ENCODE peak calls at places on chromosomes 3 and 15, in seven cellular contexts. A is type B pancreatic cell, E is retinal pigment epithelial cell, S is SK-N-SH, Q is heart left ventricle, J is psoas muscle, N is AG04449. C is an unnamed sample.

GRCh38 chr3:128482857-128483656 is 9.9 kb downstream of the GATA2 start:
- DNase-seq in A (no peak), E (no peak), S (peak; percentile 63), Q (peak; percentile 43), J (peak; percentile 60), N (peak; percentile 36), C (no peak)

GRCh38 chr3:46238386-46238785 is 3.9 kb upstream of the CCR3 start:
- DNase-seq in A (no peak), E (no peak), S (no peak), Q (no peak), J (no peak), N (no peak), C (no peak)

GRCh38 chr15:59138243-59138642 is 33.3 kb downstream of the CCNB2 start:
- DNase-seq in A (no peak), E (no peak), S (peak; percentile 72), Q (no peak), J (peak; percentile 58), N (no peak), C (peak; percentile 84)

GRCh38 chr3:113231827-113232253 is 20.5 kb downstream of the BOC start:
- DNase-seq in A (no peak), E (peak; percentile 73), S (no peak), Q (no peak), J (no peak), N (peak; percentile 47), C (peak; percentile 43)

GRCh38 chr3:195103623-195104022 is 167.3 kb downstream of the XXYLT1 start:
- DNase-seq in A (no peak), E (no peak), S (no peak), Q (no peak), J (no peak), N (no peak), C (no peak)

GRCh38 chr3:160473978-160474377 is 24.4 kb upstream of the TRIM59 start:
- DNase-seq in A (no peak), E (no peak), S (peak; percentile 71), Q (no peak), J (no peak), N (peak; percentile 95), C (no peak)

GRCh38 chr3:38916706-38917105 is 100.7 kb upstream of the SCN10A start:
- DNase-seq in A (no peak), E (no peak), S (no peak), Q (no peak), J (no peak), N (peak; percentile 37), C (no peak)

GRCh38 chr3:106247902-106248684 is 379.3 kb upstream of the CBLB start:
- DNase-seq in A (no peak), E (no peak), S (no peak), Q (no peak), J (no peak), N (no peak), C (no peak)

GRCh38 chr15:70100495-70101331 is 3.0 kb upstream of the TLE3 start:
- DNase-seq in A (no peak), E (peak; percentile 70), S (peak; percentile 63), Q (peak; percentile 51), J (peak; percentile 75), N (no peak), C (peak; percentile 60)

GRCh38 chr15:43285609-43286037 is 18.9 kb upstream of the TGM5 start:
- DNase-seq in A (peak; percentile 58), E (no peak), S (peak; percentile 80), Q (no peak), J (no peak), N (peak; percentile 17), C (peak; percentile 42)

GRCh38 chr3:100882571-100882981 is 110.6 kb downstream of the ABI3BP start:
- DNase-seq in A (no peak), E (no peak), S (no peak), Q (no peak), J (no peak), N (no peak), C (no peak)

GRCh38 chr3:113264741-113265140 is 53.4 kb downstream of the BOC start:
- DNase-seq in A (no peak), E (no peak), S (no peak), Q (no peak), J (peak; percentile 46), N (no peak), C (no peak)

GRCh38 chr3:150388468-150389418 is 19.4 kb upstream of the TSC22D2 start:
- DNase-seq in A (no peak), E (no peak), S (no peak), Q (no peak), J (no peak), N (no peak), C (no peak)

GRCh38 chr3:111069974-111070751 is 1.5 kb upstream of the NECTIN3 start:
- DNase-seq in A (no peak), E (no peak), S (peak; percentile 31), Q (peak; percentile 29), J (peak; percentile 46), N (no peak), C (peak; percentile 18)

GRCh38 chr15:64464271-64465005 is 4.1 kb downstream of the ZNF609 start:
- DNase-seq in A (no peak), E (no peak), S (no peak), Q (no peak), J (no peak), N (no peak), C (no peak)

GRCh38 chr3:82080792-82081191 is 319.3 kb upstream of the GBE1 start:
- DNase-seq in A (no peak), E (no peak), S (no peak), Q (no peak), J (no peak), N (no peak), C (no peak)

GRCh38 chr15:63833246-63833696 is 477 bp downstream of the HERC1 start:
- DNase-seq in A (peak; percentile 70), E (no peak), S (peak; percentile 80), Q (no peak), J (peak; percentile 70), N (no peak), C (peak; percentile 37)

GRCh38 chr3:187104342-187104741 is 35.0 kb downstream of the RPL39L start:
- DNase-seq in A (no peak), E (no peak), S (no peak), Q (no peak), J (no peak), N (no peak), C (no peak)

GRCh38 chr3:128392021-128392420 is 74.7 kb downstream of the DNAJB8 start:
- DNase-seq in A (no peak), E (no peak), S (no peak), Q (no peak), J (no peak), N (no peak), C (no peak)

GRCh38 chr3:188214442-188214841 is 60.5 kb downstream of the LPP start:
- DNase-seq in A (no peak), E (no peak), S (no peak), Q (no peak), J (no peak), N (no peak), C (no peak)

GRCh38 chr3:194879991-194880939 is 194.6 kb downstream of the FAM43A start:
- DNase-seq in A (peak; percentile 37), E (no peak), S (peak; percentile 73), Q (peak; percentile 82), J (no peak), N (no peak), C (no peak)

GRCh38 chr15:48282186-48282585 is 49.0 kb upstream of the DUT start:
- DNase-seq in A (no peak), E (peak; percentile 26), S (no peak), Q (peak; percentile 19), J (no peak), N (no peak), C (no peak)

GRCh38 chr15:55744026-55744655 is 1.2 kb upstream of the PRTG start:
- DNase-seq in A (no peak), E (peak; percentile 78), S (peak; percentile 34), Q (no peak), J (no peak), N (no peak), C (no peak)

GRCh38 chr15:98738689-98739411 is 90.5 kb downstream of the IGF1R start:
- DNase-seq in A (no peak), E (no peak), S (no peak), Q (no peak), J (no peak), N (no peak), C (peak; percentile 51)

GRCh38 chr3:194320744-194321243 is 30.3 kb downstream of the CPN2 start:
- DNase-seq in A (no peak), E (no peak), S (no peak), Q (no peak), J (no peak), N (no peak), C (peak; percentile 67)

GRCh38 chr15:26691249-26691648 is 81.6 kb downstream of the GABRB3 start:
- DNase-seq in A (no peak), E (no peak), S (no peak), Q (no peak), J (no peak), N (no peak), C (no peak)

GRCh38 chr3:189342811-189343210 is 171.0 kb downstream of the TPRG1 start:
- DNase-seq in A (no peak), E (no peak), S (no peak), Q (no peak), J (no peak), N (no peak), C (no peak)

GRCh38 chr3:66485291-66485968 is 15.4 kb downstream of the LRIG1 start:
- DNase-seq in A (no peak), E (no peak), S (no peak), Q (no peak), J (no peak), N (no peak), C (no peak)

DNA sequence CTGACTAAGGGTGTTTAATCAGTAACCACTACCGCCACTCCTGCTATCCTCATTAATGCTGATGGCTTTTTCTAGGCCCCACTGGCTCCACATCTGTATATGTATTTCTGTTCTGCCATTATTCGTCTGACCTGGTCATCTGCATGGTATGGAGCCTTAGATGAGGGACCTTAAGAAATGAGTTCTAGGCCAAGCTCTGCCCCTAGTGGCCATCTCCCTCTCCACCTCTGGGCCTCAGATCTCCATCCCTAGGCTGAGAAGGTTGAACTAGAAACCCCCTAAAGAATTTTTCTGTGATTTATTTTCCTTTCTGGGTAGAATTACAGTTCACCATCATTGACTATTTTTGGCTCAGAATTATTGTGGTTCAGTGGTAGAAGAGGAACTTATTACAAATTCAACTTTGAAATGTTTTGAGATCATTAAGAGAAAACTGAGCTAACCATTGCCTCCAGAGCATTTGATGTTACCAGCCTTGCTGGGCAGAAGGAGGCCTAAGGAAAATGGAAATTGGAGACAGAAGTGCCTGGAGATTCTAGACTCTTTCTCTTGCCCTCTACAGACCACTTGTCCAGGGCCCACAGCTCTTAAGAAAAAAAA is 325.2 kb upstream of the NR2E3 start:
- DNase-seq in A (no peak), E (no peak), S (peak; percentile 27), Q (no peak), J (no peak), N (no peak), C (no peak)
- TF ChIP-seq CTCF in A (peak; percentile 65), E (peak; percentile 58), S (peak; percentile 49), Q (peak; percentile 31), J (peak; percentile 17), N (peak; percentile 19), C (peak; percentile 62)

GRCh38 chr3:42535981-42536784 is 33.7 kb downstream of the VIPR1 start:
- DNase-seq in A (no peak), E (no peak), S (peak; percentile 50), Q (no peak), J (no peak), N (no peak), C (peak; percentile 28)
- TF ChIP-seq CTCF in A (peak; percentile 55), E (peak; percentile 60), S (peak; percentile 48), Q (peak; percentile 45), J (no peak), N (peak; percentile 34), C (peak; percentile 45)

GRCh38 chr15:51403072-51403878 is 61.8 kb downstream of the GLDN start:
- DNase-seq in A (no peak), E (no peak), S (peak; percentile 39), Q (no peak), J (no peak), N (no peak), C (peak; percentile 37)
- TF ChIP-seq CTCF in A (peak; percentile 78), E (peak; percentile 76), S (peak; percentile 64), Q (peak; percentile 60), J (peak; percentile 46), N (peak; percentile 63), C (no peak)

GRCh38 chr15:89685995-89686394 is 4.6 kb downstream of the PEX11A start:
- DNase-seq in A (no peak), E (no peak), S (no peak), Q (no peak), J (no peak), N (no peak), C (no peak)
- TF ChIP-seq CTCF in A (no peak), E (no peak), S (no peak), Q (no peak), J (no peak), N (no peak), C (no peak)

C was measured in Calu3.